ENCODE peak calls at places on chromosomes 11 and 22, in seven cellular contexts. N is astrocyte of the spinal cord, S is lower lobe of right lung, X is WERI-Rb-1, O is psoas muscle, Y is pancreas, V is retinal pigment epithelial cell. K is an unnamed sample.

GRCh38 chr11:73508243-73509176 is 89.4 kb downstream of the FAM168A start:
- DNase-seq in N (no peak), S (no peak), X (no peak), O (no peak), Y (no peak), V (no peak), K (no peak)

GRCh38 chr22:19483481-19484244 is 3.9 kb downstream of the CDC45 start:
- DNase-seq in N (peak), S (no peak), X (no peak), O (no peak), Y (no peak), V (no peak), K (peak)

GRCh38 chr11:62147545-62147944 is 23.7 kb downstream of the INCENP start:
- DNase-seq in N (no peak), S (peak), X (no peak), O (no peak), Y (no peak), V (no peak), K (no peak)

GRCh38 chr11:2592559-2593392 is 107.0 kb downstream of the KCNQ1OT1 start:
- DNase-seq in N (no peak), S (peak), X (peak), O (peak), Y (no peak), V (no peak), K (no peak)

GRCh38 chr11:74009675-74010305 is 905 bp upstream of the UCP3 start:
- DNase-seq in N (no peak), S (no peak), X (no peak), O (no peak), Y (no peak), V (no peak), K (no peak)

GRCh38 chr11:122808494-122808893 is 29.8 kb upstream of the CRTAM start:
- DNase-seq in N (peak), S (no peak), X (no peak), O (no peak), Y (no peak), V (no peak), K (no peak)

GRCh38 chr11:46347637-46348311 is 511 bp downstream of the DGKZ start:
- DNase-seq in N (no peak), S (no peak), X (no peak), O (peak), Y (peak), V (no peak), K (no peak)

GRCh38 chr22:20551805-20552449 is 44.5 kb downstream of the MED15 start:
- DNase-seq in N (no peak), S (no peak), X (no peak), O (peak), Y (peak), V (no peak), K (no peak)

GRCh38 chr22:45478108-45478771 is 24.4 kb upstream of the FBLN1 start:
- DNase-seq in N (peak), S (peak), X (no peak), O (no peak), Y (no peak), V (no peak), K (peak)

GRCh38 chr11:9875862-9876261 is 212.0 kb downstream of the SWAP70 start:
- DNase-seq in N (no peak), S (no peak), X (no peak), O (no peak), Y (no peak), V (no peak), K (no peak)

GRCh38 chr11:9876331-9876730 is 212.5 kb downstream of the SWAP70 start:
- DNase-seq in N (no peak), S (no peak), X (no peak), O (no peak), Y (no peak), V (no peak), K (no peak)

GRCh38 chr11:9880657-9881056 is 216.8 kb downstream of the SWAP70 start:
- DNase-seq in N (no peak), S (no peak), X (no peak), O (no peak), Y (no peak), V (no peak), K (no peak)

GRCh38 chr11:9875402-9875801 is 211.5 kb downstream of the SWAP70 start:
- DNase-seq in N (no peak), S (no peak), X (no peak), O (no peak), Y (no peak), V (no peak), K (no peak)

GRCh38 chr11:9878936-9879335 is 215.1 kb downstream of the SWAP70 start:
- DNase-seq in N (no peak), S (no peak), X (no peak), O (no peak), Y (no peak), V (peak), K (no peak)
- H3K4me3 ChIP-seq in N (no peak), S (no peak), X (no peak), O (no peak), Y (no peak), V (no peak), K (no peak)

DNA sequence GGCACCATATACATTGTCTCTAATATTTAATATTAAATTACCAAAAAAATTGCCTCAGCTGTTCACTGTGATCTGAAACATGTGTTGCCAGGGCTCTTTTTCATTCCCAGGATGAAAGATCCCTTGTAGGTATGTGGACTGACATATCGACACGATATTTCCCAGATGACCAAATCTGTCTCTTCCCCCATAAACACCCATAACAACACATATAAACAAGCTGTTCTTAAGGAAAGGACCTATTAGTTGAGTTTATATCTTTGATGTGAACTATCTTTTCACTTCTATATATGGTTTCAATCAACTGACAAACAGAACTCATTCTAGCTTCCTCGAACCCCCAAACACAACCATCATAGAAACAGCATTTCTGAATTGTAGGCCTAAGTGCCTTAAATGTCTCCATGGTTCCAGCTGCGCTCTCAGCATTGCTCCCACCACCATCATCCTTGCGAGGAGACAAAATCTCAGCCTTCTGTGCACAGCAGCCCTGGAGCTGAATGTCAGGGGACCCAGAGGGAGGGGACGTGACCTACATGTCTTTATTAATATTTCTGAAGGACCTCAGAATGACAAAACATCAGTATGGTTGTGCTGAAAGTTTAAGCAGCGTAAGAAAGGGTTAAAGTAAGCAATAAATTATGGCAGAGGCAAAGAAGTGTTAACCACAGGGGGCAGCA is 67.0 kb downstream of the ETS1 start:
- DNase-seq in N (no peak), S (no peak), X (no peak), O (no peak), Y (no peak), V (no peak), K (no peak)
- TF ChIP-seq CTCF in N (no peak), S (no peak), X (no peak), O (no peak), Y (no peak), V (peak), K (no peak)

DNA sequence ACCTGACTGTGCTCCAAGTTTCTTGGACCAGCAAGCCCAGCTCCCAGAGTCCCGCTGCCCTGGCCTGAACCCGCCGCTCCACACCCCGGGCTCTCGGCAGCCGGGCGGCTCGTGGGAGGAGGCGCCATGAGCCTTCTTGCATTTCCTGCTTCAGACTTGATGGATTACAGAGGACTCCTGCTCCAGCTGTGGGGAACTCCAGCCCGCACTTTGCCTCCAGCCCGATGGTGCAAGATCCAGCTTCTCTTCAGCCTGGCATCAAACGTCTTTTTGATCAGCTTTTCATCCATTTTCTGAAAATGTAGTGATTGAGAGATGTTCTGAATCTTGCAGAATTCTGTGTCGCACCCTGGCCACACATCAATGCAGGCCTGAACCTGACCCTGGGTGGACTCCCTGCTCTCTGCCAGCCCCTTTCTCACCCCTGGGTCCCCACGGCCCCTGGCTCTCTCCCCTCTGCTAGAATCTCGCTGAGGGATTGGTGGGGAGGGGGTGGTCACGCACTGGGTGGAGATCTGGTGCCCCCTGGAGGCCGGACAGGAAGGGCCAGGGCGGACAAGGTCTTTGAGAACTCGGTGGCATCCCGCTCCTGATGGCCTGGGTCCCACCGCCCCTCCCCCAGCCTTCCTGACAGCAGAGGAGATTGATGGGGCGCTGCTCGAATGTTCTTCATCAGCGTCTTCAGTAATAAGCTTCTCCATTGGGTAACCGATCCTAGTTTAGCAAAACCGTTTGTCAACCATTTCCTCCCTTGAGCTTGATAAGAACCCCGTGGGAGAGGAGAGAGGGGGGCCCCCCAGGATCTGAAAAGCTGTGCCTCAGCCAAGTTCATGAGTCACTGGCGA is 12.1 kb upstream of the NFAM1 start:
- DNase-seq in N (peak), S (peak), X (peak), O (peak), Y (peak), V (peak), K (peak)
- H3K4me3 ChIP-seq in N (peak), S (peak), X (peak), O (peak), Y (peak), V (peak), K (peak)

DNA sequence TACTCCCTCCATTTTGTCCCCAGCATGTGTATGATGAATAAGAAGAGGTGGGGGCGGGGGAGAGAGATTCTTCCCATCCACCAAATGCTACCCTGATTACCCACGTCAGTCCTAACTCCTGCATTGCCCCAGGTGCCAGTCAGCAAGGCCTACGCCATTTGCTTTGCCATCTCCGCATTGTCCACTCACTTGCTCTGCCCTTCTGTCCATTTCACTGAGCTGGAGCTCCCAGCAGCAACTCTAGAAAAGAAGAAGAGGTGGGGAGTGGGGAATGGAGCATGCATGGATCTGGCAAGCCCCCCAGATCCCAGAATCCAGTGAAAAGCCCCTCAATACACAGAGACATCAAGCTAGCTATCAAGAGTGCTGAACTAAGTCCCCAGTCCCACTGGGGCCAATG is 19.0 kb downstream of the WT1 start:
- DNase-seq in N (no peak), S (no peak), X (no peak), O (no peak), Y (no peak), V (no peak), K (no peak)
- TF ChIP-seq CTCF in N (no peak), S (no peak), X (no peak), O (no peak), Y (no peak), V (no peak), K (no peak)

DNA sequence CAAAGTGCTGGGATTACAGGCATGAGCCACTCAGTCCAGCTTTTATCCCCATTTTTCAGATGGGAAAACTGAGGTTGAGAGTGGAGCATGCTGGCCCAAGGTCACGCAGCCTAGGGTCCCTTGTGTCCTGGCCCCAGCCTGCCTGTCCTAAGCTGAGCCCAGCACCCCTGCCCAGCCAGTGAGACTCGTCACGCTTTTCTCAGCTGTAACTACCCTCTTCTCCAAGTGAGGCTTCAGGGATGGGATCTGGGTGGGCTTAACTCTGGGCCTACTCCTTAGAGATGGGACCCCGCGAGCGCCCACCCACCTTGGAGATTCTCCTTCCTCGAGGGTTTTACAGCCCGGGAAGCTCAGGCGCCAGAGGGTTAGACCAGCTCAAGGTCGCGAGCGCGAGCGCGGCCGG is 390 bp upstream of the TMEM151A start:
- DNase-seq in N (no peak), S (no peak), X (no peak), O (no peak), Y (no peak), V (no peak), K (no peak)
- H3K4me3 ChIP-seq in N (no peak), S (peak), X (peak), O (peak), Y (peak), V (peak), K (no peak)

GRCh38 chr11:100827934-100828661 is 141.0 kb downstream of the ARHGAP42 start:
- DNase-seq in N (peak), S (no peak), X (peak), O (no peak), Y (no peak), V (no peak), K (peak)
- TF ChIP-seq CTCF in N (peak), S (no peak), X (peak), O (no peak), Y (no peak), V (peak), K (peak)

DNA sequence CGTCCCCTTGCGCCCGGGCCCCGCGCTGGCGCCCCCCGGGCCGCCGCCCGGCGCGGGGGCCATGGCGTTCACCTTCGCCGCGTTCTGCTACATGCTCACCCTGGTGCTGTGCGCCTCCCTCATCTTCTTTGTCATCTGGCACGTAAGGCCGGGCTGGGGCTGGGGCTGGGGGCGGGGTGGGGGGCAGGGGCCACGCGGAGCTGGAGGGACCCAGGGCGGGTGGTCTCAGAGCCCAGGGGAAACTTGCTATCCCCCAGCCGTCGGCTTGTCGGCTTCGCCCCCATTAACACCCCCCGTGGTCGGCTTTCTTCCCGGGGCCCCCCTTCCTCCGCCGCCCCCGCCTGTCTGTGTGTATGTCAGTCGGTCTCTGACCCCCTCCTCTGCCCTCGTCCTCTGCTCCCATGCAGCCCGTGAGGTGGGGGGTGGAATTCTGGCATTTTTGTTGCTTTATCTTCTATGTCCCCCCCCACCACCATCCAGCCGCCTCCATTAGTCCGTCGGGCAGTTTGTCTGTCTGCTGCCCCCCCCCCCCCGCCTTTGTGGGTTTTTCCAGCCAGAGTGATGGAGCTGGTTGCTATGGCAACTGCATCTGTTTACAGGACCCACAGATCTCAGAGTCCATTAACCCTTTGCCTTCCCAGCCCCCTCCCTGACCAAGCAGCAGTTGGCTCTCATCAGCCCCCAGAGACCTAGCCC is 569 bp downstream of the CNIH2 start:
- DNase-seq in N (peak), S (no peak), X (no peak), O (peak), Y (no peak), V (no peak), K (no peak)
- H3K4me3 ChIP-seq in N (peak), S (no peak), X (peak), O (no peak), Y (peak), V (peak), K (peak)

DNA sequence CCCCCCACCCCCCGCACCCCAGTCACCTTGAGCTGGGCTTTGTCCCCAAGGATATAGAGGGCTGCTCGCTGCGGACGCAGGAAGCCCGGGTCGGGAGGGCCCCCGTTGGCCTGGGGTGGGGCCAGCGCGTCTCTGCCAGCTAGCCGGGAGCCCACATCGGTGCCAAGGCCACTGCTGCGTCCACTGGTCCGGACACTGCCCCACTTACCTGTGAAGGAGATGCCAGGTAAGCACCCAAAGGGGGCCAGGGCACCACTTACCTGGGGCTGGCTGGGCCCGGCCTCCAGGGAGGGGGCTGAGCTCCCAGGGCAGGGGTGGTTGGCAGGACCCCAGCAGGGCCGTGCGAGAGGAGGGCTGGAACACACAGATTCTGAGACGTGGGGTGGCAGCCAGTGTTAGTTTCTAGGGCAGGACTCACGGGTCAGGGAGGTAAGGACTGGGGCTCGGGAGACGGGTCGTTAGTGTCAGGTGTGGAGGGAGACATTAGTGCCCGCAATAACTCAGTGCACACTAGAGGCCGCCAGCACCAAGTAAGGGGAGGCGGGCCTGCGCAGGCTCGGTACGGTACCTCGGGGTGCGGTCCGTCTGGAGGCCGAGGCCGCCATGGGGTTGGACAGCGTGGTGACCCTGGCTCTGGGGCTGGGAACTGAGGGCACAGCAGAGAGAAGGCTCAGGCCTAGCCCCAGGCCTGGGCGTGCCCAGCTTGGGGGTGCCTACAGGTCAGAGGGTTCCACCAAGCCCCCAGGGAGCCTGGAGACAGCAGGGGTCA is 18.2 kb downstream of the SBF1 start:
- DNase-seq in N (no peak), S (no peak), X (peak), O (no peak), Y (no peak), V (no peak), K (no peak)
- TF ChIP-seq CTCF in N (peak), S (no peak), X (peak), O (no peak), Y (peak), V (peak), K (peak)

GRCh38 chr22:29155966-29156365 is 49.7 kb upstream of the EMID1 start:
- DNase-seq in N (no peak), S (no peak), X (no peak), O (no peak), Y (no peak), V (no peak), K (no peak)

GRCh38 chr22:29156507-29156906 is 49.2 kb upstream of the EMID1 start:
- DNase-seq in N (no peak), S (no peak), X (peak), O (no peak), Y (no peak), V (no peak), K (no peak)

GRCh38 chr22:29152381-29153138 is 53.1 kb upstream of the EMID1 start:
- DNase-seq in N (peak), S (no peak), X (no peak), O (no peak), Y (no peak), V (no peak), K (no peak)

GRCh38 chr22:29152045-29152380 is 53.7 kb upstream of the EMID1 start:
- DNase-seq in N (no peak), S (no peak), X (no peak), O (no peak), Y (no peak), V (no peak), K (no peak)

DNA sequence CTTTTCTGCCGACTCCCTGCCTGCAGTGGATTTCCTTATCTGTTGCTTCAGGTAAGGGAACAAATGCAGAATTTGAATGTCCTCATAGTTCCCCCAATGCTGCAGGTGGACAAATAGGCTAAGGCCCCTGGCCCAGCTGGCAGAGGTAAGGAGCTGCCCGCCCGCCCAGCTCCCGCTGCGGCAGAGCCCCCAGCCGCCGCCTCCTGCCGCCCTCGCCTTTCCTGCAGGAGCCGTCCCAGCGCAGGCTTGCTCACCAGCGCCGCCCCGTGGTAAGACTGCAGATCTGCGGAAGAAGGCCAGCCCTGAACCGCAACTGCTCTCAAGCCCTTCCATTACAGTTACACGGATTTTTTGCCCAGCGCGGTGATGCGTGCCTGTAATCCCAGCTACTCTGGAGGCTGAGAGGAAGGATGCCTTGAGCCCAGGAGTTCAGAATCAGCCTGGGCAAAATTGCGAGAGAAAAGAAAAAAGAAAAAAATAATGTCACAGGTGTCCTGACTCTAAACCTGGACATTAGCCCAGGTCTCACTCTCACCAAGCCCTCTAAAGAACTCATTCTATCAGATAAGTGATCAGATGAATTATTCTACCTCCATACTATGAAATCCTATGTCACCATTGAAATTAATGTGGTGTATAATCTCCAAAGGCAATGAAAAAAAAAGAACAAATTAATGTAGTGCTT is 51.2 kb upstream of the EMID1 start:
- DNase-seq in N (peak), S (peak), X (peak), O (peak), Y (peak), V (no peak), K (no peak)
- H3K4me3 ChIP-seq in N (no peak), S (peak), X (peak), O (peak), Y (peak), V (no peak), K (no peak)

K was measured in AG04449.